ENCODE peak calls at places on chromosomes 13 and 19, in four cellular contexts. R is GM20000; Z is BE2C; B is CD4-positive, alpha-beta T cell. O is an unnamed sample.

GRCh38 chr13:22883961-22884360 is 296.8 kb upstream of the SGCG start:
- DNase-seq in R (no peak), Z (no peak), B (no peak), O (no peak)

GRCh38 chr19:54152878-54153524 is 6.5 kb downstream of the LENG1 start:
- DNase-seq in R (no peak), Z (no peak), B (no peak), O (no peak)

GRCh38 chr13:78600317-78600899 is 2.9 kb downstream of the POU4F1 start:
- DNase-seq in R (no peak), Z (no peak), B (no peak), O (no peak)

GRCh38 chr13:32527151-32527550 is 11.4 kb downstream of the N4BP2L2 start:
- DNase-seq in R (no peak), Z (no peak), B (no peak), O (no peak)

GRCh38 chr13:89401209-89401810 is 1730.1 kb downstream of the SLITRK5 start:
- DNase-seq in R (no peak), Z (no peak), B (no peak), O (no peak)

GRCh38 chr19:23310729-23311211 is 60.6 kb upstream of the ZNF724 start:
- DNase-seq in R (no peak), Z (no peak), B (no peak), O (no peak)

GRCh38 chr13:25980255-25980654 is 71.6 kb downstream of the SHISA2 start:
- DNase-seq in R (no peak), Z (peak), B (no peak), O (no peak)

GRCh38 chr19:20367811-20368294 is 197.7 kb downstream of the ZNF737 start:
- DNase-seq in R (no peak), Z (no peak), B (no peak), O (no peak)

GRCh38 chr19:6761053-6761676 is 6.1 kb downstream of the SH2D3A start:
- DNase-seq in R (no peak), Z (peak), B (no peak), O (no peak)

GRCh38 chr13:80339578-80339840 is 1.4 kb downstream of the SPRY2 start:
- DNase-seq in R (no peak), Z (no peak), B (no peak), O (no peak)

GRCh38 chr19:49442793-49443365 is 1.6 kb upstream of the SLC17A7 start:
- DNase-seq in R (peak), Z (peak), B (no peak), O (no peak)

GRCh38 chr19:42442833-42443232 is at the start of gene CXCL17:
- DNase-seq in R (no peak), Z (no peak), B (no peak), O (no peak)

GRCh38 chr13:66139701-66140100 is 1090.4 kb downstream of the PCDH9 start:
- DNase-seq in R (no peak), Z (no peak), B (no peak), O (no peak)

GRCh38 chr13:48938308-48938943 is 37.3 kb upstream of the FNDC3A start:
- DNase-seq in R (no peak), Z (no peak), B (no peak), O (no peak)

GRCh38 chr13:46341112-46341711 is 45.8 kb downstream of the RUBCNL start:
- DNase-seq in R (peak), Z (no peak), B (no peak), O (no peak)

GRCh38 chr19:16938211-16938610 is 49.4 kb downstream of the F2RL3 start:
- DNase-seq in R (no peak), Z (no peak), B (no peak), O (no peak)

GRCh38 chr19:14107581-14108461 is 9.7 kb downstream of the PRKACA start:
- DNase-seq in R (no peak), Z (no peak), B (no peak), O (no peak)

GRCh38 chr13:24142886-24143285 is 17.6 kb upstream of the SPATA13 start:
- DNase-seq in R (no peak), Z (no peak), B (no peak), O (no peak)

GRCh38 chr13:93004919-93005318 is 221.7 kb upstream of the GPC6 start:
- DNase-seq in R (no peak), Z (peak), B (no peak), O (no peak)

GRCh38 chr13:57629821-57630235 is 1.7 kb upstream of the PCDH17 start:
- DNase-seq in R (peak), Z (peak), B (no peak), O (no peak)

GRCh38 chr19:2016041-2016807 is 710 bp upstream of the BTBD2 start:
- DNase-seq in R (peak), Z (peak), B (peak), O (no peak)

GRCh38 chr19:10971107-10971715 is 10.4 kb downstream of the SMARCA4 start:
- DNase-seq in R (no peak), Z (no peak), B (no peak), O (no peak)

GRCh38 chr13:95418946-95419345 is 117.7 kb upstream of the ABCC4 start:
- DNase-seq in R (no peak), Z (no peak), B (no peak), O (no peak)

GRCh38 chr13:49759503-49759902 is 33.0 kb downstream of the KPNA3 start:
- DNase-seq in R (no peak), Z (no peak), B (no peak), O (no peak)

GRCh38 chr19:10760268-10760944 is 42.5 kb downstream of the DNM2 start:
- DNase-seq in R (peak), Z (peak), B (no peak), O (peak)

GRCh38 chr13:75360170-75360569 is 121.8 kb downstream of the TBC1D4 start:
- DNase-seq in R (no peak), Z (no peak), B (no peak), O (no peak)

DNA sequence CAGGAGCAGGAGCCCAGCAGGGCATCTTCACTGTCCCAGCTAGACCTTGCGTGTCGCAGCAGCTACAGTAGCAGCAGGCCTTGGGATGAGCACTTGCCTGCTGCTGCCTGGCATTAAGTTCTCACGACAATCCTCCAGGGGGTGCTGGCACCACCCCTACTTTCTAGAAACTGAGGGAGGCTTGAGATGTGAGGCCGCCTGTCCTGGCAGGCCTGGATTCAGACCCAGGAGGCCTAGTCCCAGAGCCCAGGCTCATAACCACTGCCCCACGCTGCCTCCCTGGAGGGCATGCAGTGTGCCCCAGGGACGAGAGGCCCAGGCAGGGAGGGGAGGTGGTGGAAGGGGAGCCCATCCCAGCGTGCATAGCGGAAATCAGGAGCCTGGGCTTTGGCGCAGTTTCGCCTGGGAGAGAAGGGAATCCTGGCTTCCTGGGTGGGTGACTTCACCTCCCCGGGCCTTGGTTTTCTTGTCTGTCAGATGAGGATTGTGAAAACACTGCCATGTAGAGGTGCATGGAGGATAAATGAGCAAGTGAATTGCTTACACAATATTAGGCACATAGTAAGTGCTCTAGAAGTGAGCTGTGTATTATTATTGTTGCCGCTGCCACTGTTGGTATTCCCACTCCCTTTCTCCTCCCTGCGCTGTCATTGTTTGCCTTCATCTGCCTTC is 26.1 kb downstream of the PPP5C start:
- DNase-seq in R (no peak), Z (no peak), B (no peak), O (no peak)
- TF ChIP-seq CTCF in R (no peak), Z (peak), B (no peak), O (no peak)

GRCh38 chr19:40154121-40154680 is 37.0 kb upstream of the MAP3K10 start:
- DNase-seq in R (no peak), Z (no peak), B (no peak), O (no peak)
- TF ChIP-seq CTCF in R (no peak), Z (no peak), B (no peak), O (no peak)

GRCh38 chr19:31315621-31316011 is 33.6 kb downstream of the TSHZ3 start:
- DNase-seq in R (no peak), Z (no peak), B (no peak), O (no peak)

GRCh38 chr19:31314156-31314555 is 35.1 kb downstream of the TSHZ3 start:
- DNase-seq in R (no peak), Z (no peak), B (no peak), O (no peak)

GRCh38 chr19:31316201-31316951 is 32.9 kb downstream of the TSHZ3 start:
- DNase-seq in R (no peak), Z (no peak), B (no peak), O (no peak)

GRCh38 chr19:31313291-31314030 is 35.8 kb downstream of the TSHZ3 start:
- DNase-seq in R (no peak), Z (no peak), B (no peak), O (no peak)

DNA sequence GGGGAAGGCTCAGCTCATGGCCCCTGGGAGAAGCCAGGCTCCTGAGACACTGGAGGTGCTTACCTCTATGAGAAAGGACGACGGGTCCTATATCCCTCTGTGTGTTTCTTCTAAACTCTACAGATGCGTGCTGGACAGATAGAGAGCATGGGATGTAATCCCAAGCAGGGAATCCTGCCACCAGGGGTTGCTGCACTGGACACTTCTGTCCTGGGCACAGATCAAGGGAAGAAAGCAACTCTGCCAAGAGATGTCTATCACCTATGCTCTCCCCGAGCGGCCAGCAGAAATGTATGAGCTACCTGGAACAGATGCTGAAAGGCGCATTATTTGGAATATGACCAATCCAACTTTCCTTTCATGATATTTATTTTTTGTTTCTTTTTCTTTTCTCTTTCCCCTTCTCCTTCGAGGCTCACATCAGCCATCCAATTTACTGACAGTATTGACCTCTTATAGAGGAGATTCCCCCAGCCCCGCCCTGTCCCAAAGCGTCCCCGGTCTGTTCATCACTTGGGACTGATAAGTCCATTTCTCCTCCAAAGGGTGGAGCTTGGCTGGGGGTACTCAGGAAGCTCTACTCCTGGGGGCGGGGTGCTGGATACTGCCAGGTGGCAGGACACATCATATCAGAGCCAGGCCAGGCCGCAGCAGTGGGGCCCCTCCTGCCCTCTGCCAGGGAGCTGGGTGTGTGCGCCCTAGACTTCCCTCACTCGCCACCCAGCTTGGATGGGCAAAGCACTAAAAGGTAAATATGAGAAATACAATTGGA is 34.2 kb downstream of the TSHZ3 start:
- DNase-seq in R (no peak), Z (peak), B (no peak), O (no peak)
- TF ChIP-seq CTCF in R (no peak), Z (peak), B (no peak), O (no peak)

GRCh38 chr13:40974460-40975407 is 44.4 kb downstream of the ELF1 start:
- DNase-seq in R (peak), Z (peak), B (peak), O (no peak)
- TF ChIP-seq CTCF in R (peak), Z (peak), B (peak), O (peak)

GRCh38 chr19:37362733-37363132 is 8.2 kb upstream of the ZNF527 start:
- DNase-seq in R (no peak), Z (peak), B (no peak), O (no peak)
- TF ChIP-seq CTCF in R (no peak), Z (peak), B (no peak), O (no peak)

DNA sequence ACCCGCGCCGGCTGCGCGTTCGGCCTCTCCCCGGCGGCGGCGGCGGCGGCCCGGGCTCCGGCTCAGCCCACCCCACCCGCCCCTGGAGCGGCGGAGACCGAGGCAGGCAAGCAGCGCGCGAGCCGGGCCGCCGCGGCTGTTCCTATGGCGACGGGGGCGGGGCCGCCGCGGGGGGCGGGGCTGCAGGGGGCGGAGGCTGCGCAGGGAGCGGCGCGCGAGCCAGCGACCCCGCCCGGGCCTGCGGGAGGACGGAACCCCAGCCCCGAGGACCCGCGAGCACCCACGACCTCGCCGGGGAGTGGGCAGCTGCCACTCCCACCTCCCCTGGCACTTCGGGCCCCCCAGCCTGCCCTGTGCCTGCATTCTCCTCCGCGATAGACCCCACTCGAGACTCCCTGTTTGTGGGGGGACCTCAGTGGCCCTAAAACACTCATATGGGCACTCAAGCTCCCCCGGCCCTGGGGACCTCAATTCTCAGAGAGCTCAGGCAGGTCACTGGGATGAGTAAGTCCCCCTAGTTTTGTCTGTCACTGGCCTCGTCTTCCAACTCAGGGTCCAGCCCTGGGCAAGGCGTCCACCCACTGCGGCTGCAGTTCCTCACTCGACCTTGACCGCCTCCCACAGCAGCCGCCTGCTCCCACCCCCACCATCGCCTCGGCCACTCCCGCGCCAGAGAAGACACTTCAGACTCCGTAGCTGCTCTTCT is at the start of gene CTXN1:
- DNase-seq in R (peak), Z (peak), B (peak), O (peak)
- TF ChIP-seq CTCF in R (no peak), Z (no peak), B (no peak), O (no peak)

GRCh38 chr13:113220877-113221276 is 11.5 kb downstream of the CUL4A start:
- DNase-seq in R (no peak), Z (peak), B (peak), O (no peak)
- TF ChIP-seq CTCF in R (no peak), Z (peak), B (peak), O (no peak)